ENCODE peak calls at places on chromosomes 2 and 18, in seven cellular contexts. Z is fibroblast of lung; I is CD8-positive, alpha-beta T cell; Q is K562; W is A549; P is right cardiac atrium; H is adipocyte. B is an unnamed sample.
A peak's percentile ranks its signal among the peaks of the same experiment; 100 is the strongest.

GRCh38 chr2:240112914-240113690 is 23.0 kb downstream of the COPS9 start:
- DNase-seq in Z (no peak), I (no peak), Q (no peak), W (no peak), P (no peak), H (no peak), B (no peak)

GRCh38 chr2:31945572-31945935 is 65.3 kb downstream of the MEMO1 start:
- DNase-seq in Z (no peak), I (no peak), Q (peak; percentile 76), W (no peak), P (no peak), H (no peak), B (no peak)

GRCh38 chr2:135745545-135745944 is 3.9 kb downstream of the UBXN4 start:
- DNase-seq in Z (peak; percentile 64), I (no peak), Q (no peak), W (no peak), P (no peak), H (peak; percentile 64), B (no peak)

GRCh38 chr2:235468978-235469694 is 24.7 kb upstream of the AGAP1 start:
- DNase-seq in Z (peak; percentile 91), I (no peak), Q (peak; percentile 46), W (peak; percentile 76), P (peak; percentile 27), H (peak; percentile 90), B (no peak)

GRCh38 chr2:235024191-235024611 is 72.4 kb downstream of the SH3BP4 start:
- DNase-seq in Z (no peak), I (no peak), Q (no peak), W (no peak), P (no peak), H (peak; percentile 53), B (no peak)

GRCh38 chr18:46720521-46720920 is 36.3 kb downstream of the ST8SIA5 start:
- DNase-seq in Z (no peak), I (no peak), Q (no peak), W (no peak), P (no peak), H (no peak), B (no peak)

GRCh38 chr18:24212939-24213338 is 74.1 kb downstream of the CABYR start:
- DNase-seq in Z (peak; percentile 82), I (no peak), Q (no peak), W (peak; percentile 41), P (no peak), H (peak; percentile 71), B (no peak)

GRCh38 chr2:227804970-227805369 is 8.7 kb upstream of the CCL20 start:
- DNase-seq in Z (no peak), I (no peak), Q (no peak), W (no peak), P (no peak), H (peak; percentile 25), B (no peak)

GRCh38 chr2:186129767-186130581 is 356.1 kb upstream of the ZC3H15 start:
- DNase-seq in Z (peak; percentile 68), I (no peak), Q (no peak), W (peak; percentile 15), P (no peak), H (peak; percentile 70), B (peak; percentile 37)

GRCh38 chr18:41940506-41941215 is 14.4 kb upstream of the PIK3C3 start:
- DNase-seq in Z (peak; percentile 75), I (no peak), Q (no peak), W (peak; percentile 14), P (no peak), H (peak; percentile 80), B (no peak)

GRCh38 chr2:38788306-38788705 is 10.3 kb downstream of the GEMIN6 start:
- DNase-seq in Z (no peak), I (no peak), Q (no peak), W (no peak), P (no peak), H (no peak), B (no peak)

GRCh38 chr2:20653695-20654306 is 2.9 kb upstream of the HS1BP3 start:
- DNase-seq in Z (no peak), I (no peak), Q (peak; percentile 31), W (no peak), P (no peak), H (no peak), B (no peak)

GRCh38 chr2:229900012-229900411 is 21.8 kb downstream of the TRIP12 start:
- DNase-seq in Z (no peak), I (no peak), Q (no peak), W (no peak), P (no peak), H (no peak), B (no peak)

GRCh38 chr18:77053616-77054287 is 78.8 kb downstream of the MBP start:
- DNase-seq in Z (no peak), I (no peak), Q (no peak), W (no peak), P (no peak), H (no peak), B (no peak)

GRCh38 chr2:31962757-31963361 is 47.9 kb downstream of the MEMO1 start:
- DNase-seq in Z (no peak), I (no peak), Q (no peak), W (no peak), P (peak; percentile 18), H (no peak), B (no peak)

GRCh38 chr2:109270758-109271305 is 141.8 kb downstream of the SH3RF3 start:
- DNase-seq in Z (peak; percentile 52), I (no peak), Q (no peak), W (no peak), P (no peak), H (no peak), B (no peak)

GRCh38 chr18:49023938-49024341 is 73.2 kb upstream of the SMAD7 start:
- DNase-seq in Z (no peak), I (peak; percentile 36), Q (no peak), W (no peak), P (no peak), H (no peak), B (no peak)

GRCh38 chr18:3400567-3401296 is 49.2 kb upstream of the TGIF1 start:
- DNase-seq in Z (no peak), I (no peak), Q (no peak), W (no peak), P (no peak), H (no peak), B (no peak)

GRCh38 chr18:77081387-77081773 is 51.2 kb downstream of the MBP start:
- DNase-seq in Z (peak; percentile 91), I (no peak), Q (no peak), W (no peak), P (no peak), H (peak; percentile 61), B (no peak)

GRCh38 chr18:45671366-45671765 is 52.6 kb upstream of the SLC14A1 start:
- DNase-seq in Z (peak; percentile 22), I (no peak), Q (no peak), W (no peak), P (no peak), H (no peak), B (no peak)

GRCh38 chr2:241989074-241989473 is 119.5 kb downstream of the RTP5 start:
- DNase-seq in Z (no peak), I (no peak), Q (no peak), W (no peak), P (no peak), H (no peak), B (no peak)

GRCh38 chr2:25293145-25293544 is 48.6 kb downstream of the DNMT3A start:
- DNase-seq in Z (no peak), I (no peak), Q (no peak), W (no peak), P (no peak), H (no peak), B (no peak)

GRCh38 chr18:3526421-3527354 is 76.7 kb downstream of the TGIF1 start:
- DNase-seq in Z (peak; percentile 48), I (no peak), Q (peak; percentile 86), W (no peak), P (no peak), H (peak; percentile 59), B (no peak)

DNA sequence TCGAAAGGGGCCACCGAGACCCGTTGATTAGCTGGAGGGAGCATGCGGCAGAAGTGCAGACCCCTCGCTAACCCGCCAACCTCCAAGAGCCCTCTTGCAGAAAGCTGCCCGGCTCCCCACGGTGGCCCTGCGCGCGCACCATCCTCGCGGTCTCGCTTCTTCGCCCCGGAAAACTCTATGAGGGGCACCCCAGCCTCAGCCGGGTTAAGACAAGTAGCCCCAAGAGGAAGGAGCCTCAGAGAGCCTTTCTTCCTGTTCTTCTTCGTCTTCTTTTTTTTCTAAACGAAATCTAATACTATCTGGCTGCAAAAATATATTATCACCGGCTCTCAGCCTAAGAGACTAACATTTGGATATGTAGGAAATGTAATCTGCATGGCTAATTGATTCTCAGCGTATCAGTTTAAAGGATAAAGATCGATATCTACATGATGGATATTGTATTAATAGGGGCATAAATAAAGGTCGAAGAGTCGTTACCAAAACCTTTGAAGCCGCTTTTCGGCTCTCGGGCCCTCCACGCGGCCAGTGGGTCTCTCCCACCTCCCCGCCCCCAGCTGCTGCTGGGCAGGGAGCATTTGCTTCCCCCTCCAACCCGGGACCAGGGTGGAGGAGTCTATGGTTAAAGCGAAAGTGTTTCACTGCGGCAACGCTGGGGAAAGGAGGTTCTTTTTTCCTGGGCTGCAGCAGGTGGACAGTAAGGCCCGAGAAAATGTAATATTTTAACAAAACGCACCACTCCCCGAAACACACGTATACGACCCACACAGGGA is 6.1 kb upstream of the PAX3 start:
- DNase-seq in Z (no peak), I (no peak), Q (no peak), W (no peak), P (no peak), H (no peak), B (no peak)
- H3K9me3 ChIP-seq in Z (no peaks in the 10 kb centered on the region), I (no peaks in the 10 kb centered on the region), Q (no peaks in the 10 kb centered on the region), W (no peaks in the 10 kb centered on the region), P (no peaks in the 10 kb centered on the region), H (peaks cover 16% of the 10 kb centered on the region), B (no peaks in the 10 kb centered on the region)

DNA sequence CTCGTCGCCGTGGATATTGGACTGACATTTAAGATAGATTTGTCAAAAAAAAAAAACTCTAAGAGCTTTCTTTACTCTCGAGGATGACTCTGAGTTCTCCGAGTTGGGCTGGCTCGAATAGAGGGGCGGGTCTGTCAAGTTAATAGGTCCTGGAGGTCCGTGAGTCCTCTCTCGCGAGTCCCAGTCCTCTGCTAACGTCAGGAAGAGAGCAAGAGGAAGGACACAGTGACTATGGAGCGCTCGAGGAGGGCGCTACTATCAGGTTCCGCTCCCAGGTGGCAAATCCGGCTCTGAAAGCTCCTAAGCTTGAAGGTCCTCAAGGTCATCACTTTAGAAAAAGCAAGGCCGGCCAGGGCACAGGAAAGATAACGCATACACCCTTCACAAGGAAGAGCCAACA is 404 bp upstream of the AKAIN1 start:
- DNase-seq in Z (no peak), I (no peak), Q (no peak), W (no peak), P (no peak), H (no peak), B (no peak)
- H3K4me1 ChIP-seq in Z (no peaks in the 10 kb centered on the region), I (peaks cover 10% of the 10 kb centered on the region), Q (no peaks in the 10 kb centered on the region), W (no peaks in the 10 kb centered on the region), P (peaks cover 2% of the 10 kb centered on the region), H (peaks cover 2% of the 10 kb centered on the region), B (no peaks in the 10 kb centered on the region)

DNA sequence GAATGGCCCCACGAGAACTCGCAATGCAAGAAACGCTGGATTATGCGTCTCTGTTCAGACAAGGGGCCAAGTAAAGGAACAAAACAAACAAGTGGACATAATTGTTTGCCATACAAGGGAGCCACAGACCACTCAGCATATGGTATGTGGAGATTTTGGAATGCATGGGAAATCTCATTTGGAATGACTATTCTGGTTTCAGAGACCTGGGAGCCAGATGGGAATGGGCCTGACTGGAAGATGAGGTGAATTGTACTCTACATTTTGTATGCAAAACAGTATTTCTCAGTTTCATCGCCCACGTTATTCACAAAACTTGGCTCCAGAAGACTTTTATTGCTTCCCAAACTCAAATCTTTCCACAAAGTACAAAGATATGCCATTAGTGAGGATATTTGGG is 155.6 kb downstream of the SLC4A3 start:
- DNase-seq in Z (no peak), I (no peak), Q (no peak), W (no peak), P (no peak), H (no peak), B (no peak)
- H3K4me3 ChIP-seq in Z (no peak overlapping the region), I (no peak overlapping the region), Q (no peak overlapping the region), W (no peak overlapping the region), P (no peak overlapping the region), H (no peak overlapping the region), B (no peak overlapping the region)

GRCh38 chr2:145412155-145412554 is 892.2 kb upstream of the ZEB2 start:
- DNase-seq in Z (no peak), I (no peak), Q (no peak), W (no peak), P (no peak), H (no peak), B (no peak)
- H3K9me3 ChIP-seq in Z (no peaks in the 10 kb centered on the region), I (no peaks in the 10 kb centered on the region), Q (peaks cover 7% of the 10 kb centered on the region), W (no peaks in the 10 kb centered on the region), P (no peaks in the 10 kb centered on the region), H (peaks cover 14% of the 10 kb centered on the region), B (no peaks in the 10 kb centered on the region)

B was measured in HAP-1.